ENCODE peak calls at places on chromosomes 11 and 22, in seven cellular contexts. S is left lobe of liver, Z is activated T-helper 1 cell treated with Interleukin-2 at 50 U/mL for 16 hours, U is cardiac fibroblast, J is heart left ventricle, W is AG04450, L is fibroblast of lung. F is an unnamed sample.

GRCh38 chr11:45811109-45811435 is 6.1 kb downstream of the SLC35C1 start:
- DNase-seq in L (no peak), U (no peak), J (no peak), S (no peak), Z (no peak), W (no peak), F (no peak)

GRCh38 chr11:29173660-29174062 is 843.2 kb downstream of the KCNA4 start:
- DNase-seq in L (peak), J (no peak), Z (no peak), U (peak), W (peak), S (no peak), F (no peak)

GRCh38 chr11:69489031-69489745 is 7.7 kb downstream of the LINC01488 start:
- DNase-seq in W (no peak), J (peak), U (no peak), S (no peak), Z (no peak), L (no peak), F (no peak)

GRCh38 chr22:28154856-28155255 is 235.8 kb upstream of the PITPNB start:
- DNase-seq in S (no peak), J (no peak), W (peak), Z (no peak), U (no peak), L (no peak), F (no peak)

GRCh38 chr22:20494978-20495860 is at the start of gene KLHL22:
- DNase-seq in Z (no peak), S (no peak), J (peak), W (no peak), U (peak), L (peak), F (no peak)

GRCh38 chr22:24302591-24302990 is 32.0 kb downstream of the SPECC1L start:
- DNase-seq in S (no peak), L (no peak), W (no peak), U (no peak), Z (no peak), J (no peak), F (no peak)

GRCh38 chr11:77090373-77091111 is 12.1 kb upstream of the OMP start:
- DNase-seq in W (no peak), L (no peak), J (no peak), Z (no peak), S (no peak), U (no peak), F (no peak)

GRCh38 chr11:7512525-7513209 is 1.1 kb upstream of the PPFIBP2 start:
- DNase-seq in S (peak), L (peak), W (no peak), U (peak), Z (no peak), J (peak), F (peak)

GRCh38 chr22:19663286-19663815 is 51.0 kb upstream of the SEPTIN5 start:
- DNase-seq in S (no peak), J (peak), L (peak), U (peak), W (peak), Z (no peak), F (no peak)

GRCh38 chr11:128488471-128488870 is 98.9 kb downstream of the ETS1 start:
- DNase-seq in U (peak), Z (no peak), L (peak), S (no peak), J (no peak), W (peak), F (no peak)

GRCh38 chr11:104799251-104799650 is 99.0 kb downstream of the CASP12 start:
- DNase-seq in U (no peak), S (no peak), W (no peak), J (no peak), Z (no peak), L (no peak), F (no peak)

GRCh38 chr22:50734986-50735738 is 2.8 kb upstream of the ACR start:
- DNase-seq in U (no peak), W (no peak), Z (no peak), L (no peak), S (no peak), J (no peak), F (no peak)

GRCh38 chr22:34966980-34967379 is 99.0 kb upstream of the ISX start:
- DNase-seq in L (no peak), Z (no peak), U (peak), J (no peak), S (no peak), W (no peak), F (no peak)

GRCh38 chr11:57315491-57315890 is 9.3 kb downstream of the TNKS1BP1 start:
- DNase-seq in Z (no peak), J (no peak), U (peak), L (peak), S (no peak), W (no peak), F (no peak)

GRCh38 chr11:119790476-119790875 is 61.5 kb upstream of the NECTIN1 start:
- DNase-seq in U (no peak), W (no peak), S (no peak), L (no peak), Z (no peak), J (no peak), F (no peak)

GRCh38 chr11:117076941-117077659 is 21.1 kb downstream of the SIK3 start:
- DNase-seq in W (no peak), L (peak), U (no peak), S (peak), Z (no peak), J (no peak), F (no peak)

GRCh38 chr11:72696866-72697428 is 22.7 kb upstream of the PDE2A start:
- DNase-seq in U (no peak), W (no peak), J (no peak), Z (no peak), S (no peak), L (peak), F (no peak)

GRCh38 chr22:17446704-17447103 is 77.4 kb downstream of the CECR2 start:
- DNase-seq in L (no peak), U (no peak), J (no peak), Z (no peak), W (no peak), S (no peak), F (no peak)

GRCh38 chr22:37019309-37020191 is at the start of the genes MPST and TST:
- DNase-seq in J (peak), L (peak), W (no peak), Z (peak), S (peak), U (peak), F (no peak)

GRCh38 chr22:46417268-46417580 is 81.7 kb downstream of the TRMU start:
- DNase-seq in Z (no peak), U (no peak), L (no peak), W (no peak), S (no peak), J (no peak), F (no peak)

GRCh38 chr11:126355324-126355925 is at the start of gene ST3GAL4:
- DNase-seq in U (peak), J (peak), L (peak), W (no peak), S (peak), Z (peak), F (no peak)

GRCh38 chr11:19444231-19444630 is 203.5 kb upstream of the E2F8 start:
- DNase-seq in W (no peak), J (no peak), S (no peak), Z (no peak), L (peak), U (peak), F (no peak)

GRCh38 chr11:107545101-107545514 is 20.4 kb downstream of the ALKBH8 start:
- DNase-seq in W (no peak), U (peak), Z (no peak), J (no peak), L (peak), S (no peak), F (no peak)

GRCh38 chr11:13687271-13687670 is 18.8 kb downstream of the FAR1 start:
- DNase-seq in S (no peak), L (no peak), J (no peak), Z (no peak), U (no peak), W (no peak), F (no peak)